ENCODE peak calls at places on chromosomes 7 and 10, in ten cellular contexts. N is activated T-cell treated with anti-CD3 and anti-CD28 coated beads, Interleukin-2, amount 50 U/mL, for 4 hours; F is stimulated activated naive B cell treated with anti-CD40 and anti-IgM and Interleukin-4, amounts not matched to agents 10 μg/mL and 1 μg/mL and 100 μg/mL, for 72 hours; L is activated CD8-positive, alpha-beta memory T cell treated with anti-CD3 and anti-CD28 coated beads, Interleukin-2, amount 10 ng/mL, durations not matched to agents 7 days and 5 days; Z is PC-3; Q is CD8-positive, alpha-beta T cell; J is naive B cell; W is upper lobe of right lung; H is aorta; B is naive thymus-derived CD8-positive, alpha-beta T cell. E is an unnamed sample.

GRCh38 chr7:32047075-32047474 is 23.1 kb downstream of the PDE1C start:
- ATAC-seq in L (no peak), F (no peak), W (no peak), B (no peak), N (no peak), Q (no peak), H (no peak), Z (peak), J (no peak), E (no peak)

GRCh38 chr10:12177642-12178041 is 18.0 kb downstream of the NUDT5 start:
- ATAC-seq in H (no peak), W (no peak), B (no peak), N (no peak), F (no peak), L (no peak), J (no peak), Z (peak), Q (no peak), E (peak)

GRCh38 chr10:107517811-107518210 is 353.3 kb upstream of the SORCS1 start:
- ATAC-seq in W (no peak), L (no peak), N (no peak), F (no peak), B (no peak), H (no peak), J (no peak), Q (no peak), Z (no peak), E (no peak)

GRCh38 chr10:119424591-119424975 is 117.9 kb downstream of the RGS10 start:
- ATAC-seq in L (no peak), J (no peak), N (no peak), Z (no peak), F (no peak), W (no peak), Q (no peak), B (no peak), H (no peak), E (no peak)

GRCh38 chr10:77907900-77908717 is 18.4 kb downstream of the DLG5 start:
- ATAC-seq in Q (no peak), Z (peak), B (no peak), H (no peak), N (no peak), F (peak), L (no peak), W (no peak), J (no peak), E (no peak)

GRCh38 chr10:8121199-8121890 is 66.9 kb downstream of the GATA3 start:
- ATAC-seq in N (no peak), Q (no peak), L (peak), W (no peak), H (no peak), F (no peak), J (no peak), Z (no peak), B (no peak), E (no peak)

GRCh38 chr7:1665721-1666250 is 4.3 kb upstream of the ELFN1 start:
- ATAC-seq in F (peak), Q (no peak), H (no peak), B (peak), L (no peak), Z (peak), J (peak), W (peak), N (peak), E (peak)

GRCh38 chr7:115359919-115360318 is 438.0 kb downstream of the MDFIC start:
- ATAC-seq in W (no peak), F (no peak), N (no peak), H (no peak), J (no peak), B (no peak), Q (no peak), L (no peak), Z (no peak), E (peak)

GRCh38 chr10:76523798-76524231 is 1092.4 kb downstream of the LRMDA start:
- ATAC-seq in L (no peak), B (no peak), J (no peak), N (no peak), H (no peak), W (no peak), F (no peak), Q (no peak), Z (no peak), E (no peak)

GRCh38 chr10:83959330-83959729 is 180.0 kb upstream of the GHITM start:
- ATAC-seq in J (no peak), L (no peak), Q (no peak), H (no peak), Z (no peak), W (no peak), N (no peak), F (no peak), B (no peak), E (no peak)

GRCh38 chr7:71131256-71131752 is 640 bp upstream of the GALNT17 start:
- ATAC-seq in J (no peak), W (peak), L (no peak), Z (no peak), Q (no peak), F (peak), B (no peak), N (peak), H (peak), E (no peak)

GRCh38 chr10:113853577-113854018 is 284 bp downstream of the DCLRE1A start:
- ATAC-seq in J (no peak), L (no peak), Z (peak), Q (no peak), W (no peak), F (no peak), B (no peak), H (no peak), N (no peak), E (no peak)

GRCh38 chr10:43437141-43437860 is 390 bp downstream of the ZNF487 start:
- ATAC-seq in B (peak), N (no peak), J (peak), W (no peak), F (peak), H (peak), Q (no peak), L (no peak), Z (peak), E (no peak)

GRCh38 chr7:120924837-120925236 is 25.7 kb upstream of the ING3 start:
- ATAC-seq in Z (no peak), F (no peak), W (no peak), J (no peak), B (no peak), Q (no peak), H (no peak), N (no peak), L (no peak), E (peak)

GRCh38 chr10:119113805-119114732 is 10.2 kb downstream of the DENND10 start:
- ATAC-seq in H (no peak), F (no peak), W (peak), Q (no peak), Z (peak), L (no peak), J (no peak), B (no peak), N (peak), E (no peak)

GRCh38 chr7:2647594-2648172 is 15.9 kb downstream of the TTYH3 start:
- ATAC-seq in F (no peak), L (no peak), J (no peak), Z (no peak), Q (no peak), H (no peak), W (peak), N (no peak), B (no peak), E (no peak)

GRCh38 chr10:46002916-46003693 is 27.3 kb downstream of the NCOA4 start:
- ATAC-seq in L (no peak), F (no peak), W (no peak), B (no peak), Q (no peak), H (no peak), Z (no peak), J (no peak), N (no peak), E (no peak)

GRCh38 chr7:116198748-116199410 is 11.5 kb upstream of the TES start:
- ATAC-seq in F (no peak), Q (no peak), B (no peak), J (no peak), W (no peak), N (no peak), Z (no peak), H (no peak), L (no peak), E (no peak)

GRCh38 chr10:82643601-82644000 is 768.6 kb downstream of the NRG3 start:
- ATAC-seq in N (no peak), Q (no peak), Z (no peak), W (no peak), J (no peak), L (no peak), F (no peak), H (peak), B (no peak), E (no peak)

GRCh38 chr10:15856328-15857000 is 3.8 kb downstream of the MINDY3 start:
- ATAC-seq in F (no peak), Q (no peak), Z (peak), H (no peak), B (no peak), J (no peak), N (no peak), W (no peak), L (no peak), E (no peak)

GRCh38 chr7:135512135-135512887 is 2.4 kb upstream of the CNOT4 start:
- ATAC-seq in J (no peak), H (no peak), Q (no peak), W (peak), Z (peak), B (no peak), F (peak), L (no peak), N (no peak), E (peak)

GRCh38 chr10:132452216-132452650 is 55.2 kb downstream of the PWWP2B start:
- ATAC-seq in H (peak), N (peak), Z (peak), F (peak), J (no peak), W (peak), Q (no peak), B (peak), L (no peak), E (no peak)

GRCh38 chr7:128102490-128103291 is 71.5 kb upstream of the LRRC4 start:
- ATAC-seq in L (no peak), Q (no peak), W (no peak), F (no peak), B (no peak), H (no peak), N (no peak), Z (peak), J (no peak), E (no peak)

GRCh38 chr7:90192876-90193765 is 18.4 kb upstream of the STEAP2 start:
- ATAC-seq in H (peak), J (no peak), F (no peak), Z (no peak), Q (no peak), W (no peak), N (no peak), L (no peak), B (no peak), E (no peak)

GRCh38 chr7:148110097-148110868 is 480.3 kb upstream of the C7orf33 start:
- ATAC-seq in N (no peak), Q (no peak), Z (peak), L (no peak), W (peak), B (no peak), H (no peak), J (no peak), F (no peak), E (no peak)

GRCh38 chr10:101772895-101773761 is 2.8 kb downstream of the FGF8 start:
- ATAC-seq in J (no peak), Q (no peak), N (no peak), L (no peak), W (no peak), H (no peak), Z (no peak), F (no peak), B (no peak), E (no peak)

E was measured in activated T-helper 17 cell treated with anti-CD3 and anti-CD28 coated beads, Interleukin-2, amount 50 U/mL, for 72 hours.